ENCODE peak calls at places on chromosomes 3 and 15, in ten cellular contexts. One of them, this sample, is unnamed.

GRCh38 chr15:79769081-79769481 is 127.7 kb downstream of the MTHFS start:
- DNase-seq in tibial artery: no peak
- DNase-seq in stimulated activated CD4-positive, alpha-beta T cell treated with anti-CD3 and anti-CD28 coated beads, Interleukin-4, amount 100 ng/mL, for 1 hour: no peak
- DNase-seq in NCI-H187: no peak
- DNase-seq in T1000: no peak
- DNase-seq in activated T-cell treated with anti-CD3 and anti-CD28 coated beads for 1 hour: no peak
- DNase-seq in GM12892: no peak
- DNase-seq in smooth muscle cell of the brain vasculature: no peak
- DNase-seq in H54: no peak
- DNase-seq in foreskin fibroblast: peak
- DNase-seq in this sample: no peak

GRCh38 chr3:165210727-165211126 is 14.5 kb upstream of the SLITRK3 start:
- DNase-seq in tibial artery: no peak
- DNase-seq in stimulated activated CD4-positive, alpha-beta T cell treated with anti-CD3 and anti-CD28 coated beads, Interleukin-4, amount 100 ng/mL, for 1 hour: no peak
- DNase-seq in NCI-H187: no peak
- DNase-seq in T1000: no peak
- DNase-seq in activated T-cell treated with anti-CD3 and anti-CD28 coated beads for 1 hour: no peak
- DNase-seq in GM12892: no peak
- DNase-seq in smooth muscle cell of the brain vasculature: no peak
- DNase-seq in H54: no peak
- DNase-seq in foreskin fibroblast: no peak
- DNase-seq in this sample: no peak

GRCh38 chr3:101340591-101340990 is 20.2 kb upstream of the IMPG2 start:
- DNase-seq in tibial artery: no peak
- DNase-seq in stimulated activated CD4-positive, alpha-beta T cell treated with anti-CD3 and anti-CD28 coated beads, Interleukin-4, amount 100 ng/mL, for 1 hour: no peak
- DNase-seq in NCI-H187: no peak
- DNase-seq in T1000: no peak
- DNase-seq in activated T-cell treated with anti-CD3 and anti-CD28 coated beads for 1 hour: no peak
- DNase-seq in GM12892: no peak
- DNase-seq in smooth muscle cell of the brain vasculature: no peak
- DNase-seq in H54: no peak
- DNase-seq in foreskin fibroblast: peak
- DNase-seq in this sample: no peak

GRCh38 chr15:83775738-83776137 is 121.8 kb downstream of the ADAMTSL3 start:
- DNase-seq in tibial artery: no peak
- DNase-seq in stimulated activated CD4-positive, alpha-beta T cell treated with anti-CD3 and anti-CD28 coated beads, Interleukin-4, amount 100 ng/mL, for 1 hour: no peak
- DNase-seq in NCI-H187: no peak
- DNase-seq in T1000: no peak
- DNase-seq in activated T-cell treated with anti-CD3 and anti-CD28 coated beads for 1 hour: no peak
- DNase-seq in GM12892: no peak
- DNase-seq in smooth muscle cell of the brain vasculature: no peak
- DNase-seq in H54: no peak
- DNase-seq in foreskin fibroblast: no peak
- DNase-seq in this sample: no peak

GRCh38 chr3:12501360-12502020 is 17.2 kb downstream of the TSEN2 start:
- DNase-seq in tibial artery: no peak
- DNase-seq in stimulated activated CD4-positive, alpha-beta T cell treated with anti-CD3 and anti-CD28 coated beads, Interleukin-4, amount 100 ng/mL, for 1 hour: no peak
- DNase-seq in NCI-H187: no peak
- DNase-seq in T1000: no peak
- DNase-seq in activated T-cell treated with anti-CD3 and anti-CD28 coated beads for 1 hour: no peak
- DNase-seq in GM12892: no peak
- DNase-seq in smooth muscle cell of the brain vasculature: no peak
- DNase-seq in H54: no peak
- DNase-seq in foreskin fibroblast: peak
- DNase-seq in this sample: no peak

GRCh38 chr3:87125116-87125515 is 102.0 kb upstream of the CHMP2B start:
- DNase-seq in tibial artery: no peak
- DNase-seq in stimulated activated CD4-positive, alpha-beta T cell treated with anti-CD3 and anti-CD28 coated beads, Interleukin-4, amount 100 ng/mL, for 1 hour: no peak
- DNase-seq in NCI-H187: no peak
- DNase-seq in T1000: no peak
- DNase-seq in activated T-cell treated with anti-CD3 and anti-CD28 coated beads for 1 hour: no peak
- DNase-seq in GM12892: no peak
- DNase-seq in smooth muscle cell of the brain vasculature: no peak
- DNase-seq in H54: no peak
- DNase-seq in foreskin fibroblast: no peak
- DNase-seq in this sample: no peak

GRCh38 chr15:36108539-36108938 is 470.9 kb upstream of the CDIN1 start:
- DNase-seq in tibial artery: no peak
- DNase-seq in stimulated activated CD4-positive, alpha-beta T cell treated with anti-CD3 and anti-CD28 coated beads, Interleukin-4, amount 100 ng/mL, for 1 hour: no peak
- DNase-seq in NCI-H187: no peak
- DNase-seq in T1000: no peak
- DNase-seq in activated T-cell treated with anti-CD3 and anti-CD28 coated beads for 1 hour: no peak
- DNase-seq in GM12892: no peak
- DNase-seq in smooth muscle cell of the brain vasculature: no peak
- DNase-seq in H54: no peak
- DNase-seq in foreskin fibroblast: no peak
- DNase-seq in this sample: no peak

GRCh38 chr15:64522226-64522823 is 61.9 kb downstream of the ZNF609 start:
- DNase-seq in tibial artery: no peak
- DNase-seq in stimulated activated CD4-positive, alpha-beta T cell treated with anti-CD3 and anti-CD28 coated beads, Interleukin-4, amount 100 ng/mL, for 1 hour: no peak
- DNase-seq in NCI-H187: no peak
- DNase-seq in T1000: no peak
- DNase-seq in activated T-cell treated with anti-CD3 and anti-CD28 coated beads for 1 hour: no peak
- DNase-seq in GM12892: no peak
- DNase-seq in smooth muscle cell of the brain vasculature: no peak
- DNase-seq in H54: no peak
- DNase-seq in foreskin fibroblast: no peak
- DNase-seq in this sample: no peak

GRCh38 chr15:68432665-68433064 is 702 bp upstream of the ITGA11 start:
- DNase-seq in tibial artery: peak
- DNase-seq in stimulated activated CD4-positive, alpha-beta T cell treated with anti-CD3 and anti-CD28 coated beads, Interleukin-4, amount 100 ng/mL, for 1 hour: no peak
- DNase-seq in NCI-H187: no peak
- DNase-seq in T1000: no peak
- DNase-seq in activated T-cell treated with anti-CD3 and anti-CD28 coated beads for 1 hour: no peak
- DNase-seq in GM12892: no peak
- DNase-seq in smooth muscle cell of the brain vasculature: no peak
- DNase-seq in H54: no peak
- DNase-seq in foreskin fibroblast: no peak
- DNase-seq in this sample: no peak

GRCh38 chr3:98966862-98967554 is 65.5 kb upstream of the DCBLD2 start:
- DNase-seq in tibial artery: no peak
- DNase-seq in stimulated activated CD4-positive, alpha-beta T cell treated with anti-CD3 and anti-CD28 coated beads, Interleukin-4, amount 100 ng/mL, for 1 hour: no peak
- DNase-seq in NCI-H187: no peak
- DNase-seq in T1000: no peak
- DNase-seq in activated T-cell treated with anti-CD3 and anti-CD28 coated beads for 1 hour: no peak
- DNase-seq in GM12892: no peak
- DNase-seq in smooth muscle cell of the brain vasculature: no peak
- DNase-seq in H54: no peak
- DNase-seq in foreskin fibroblast: peak
- DNase-seq in this sample: no peak

GRCh38 chr3:71131893-71132314 is 451.6 kb downstream of the FOXP1 start:
- DNase-seq in tibial artery: no peak
- DNase-seq in stimulated activated CD4-positive, alpha-beta T cell treated with anti-CD3 and anti-CD28 coated beads, Interleukin-4, amount 100 ng/mL, for 1 hour: no peak
- DNase-seq in NCI-H187: no peak
- DNase-seq in T1000: no peak
- DNase-seq in activated T-cell treated with anti-CD3 and anti-CD28 coated beads for 1 hour: no peak
- DNase-seq in GM12892: no peak
- DNase-seq in smooth muscle cell of the brain vasculature: no peak
- DNase-seq in H54: no peak
- DNase-seq in foreskin fibroblast: no peak
- DNase-seq in this sample: no peak

GRCh38 chr15:76517910-76518309 is 181.3 kb downstream of the ISL2 start:
- DNase-seq in tibial artery: no peak
- DNase-seq in stimulated activated CD4-positive, alpha-beta T cell treated with anti-CD3 and anti-CD28 coated beads, Interleukin-4, amount 100 ng/mL, for 1 hour: no peak
- DNase-seq in NCI-H187: no peak
- DNase-seq in T1000: no peak
- DNase-seq in activated T-cell treated with anti-CD3 and anti-CD28 coated beads for 1 hour: no peak
- DNase-seq in GM12892: no peak
- DNase-seq in smooth muscle cell of the brain vasculature: peak
- DNase-seq in H54: no peak
- DNase-seq in foreskin fibroblast: no peak
- DNase-seq in this sample: no peak

GRCh38 chr15:89370120-89371077 is 35.8 kb upstream of the POLG start:
- DNase-seq in tibial artery: no peak
- DNase-seq in stimulated activated CD4-positive, alpha-beta T cell treated with anti-CD3 and anti-CD28 coated beads, Interleukin-4, amount 100 ng/mL, for 1 hour: no peak
- DNase-seq in NCI-H187: no peak
- DNase-seq in T1000: no peak
- DNase-seq in activated T-cell treated with anti-CD3 and anti-CD28 coated beads for 1 hour: no peak
- DNase-seq in GM12892: no peak
- DNase-seq in smooth muscle cell of the brain vasculature: no peak
- DNase-seq in H54: no peak
- DNase-seq in foreskin fibroblast: no peak
- DNase-seq in this sample: no peak

GRCh38 chr3:169090559-169090958 is 573.0 kb downstream of the MECOM start:
- DNase-seq in tibial artery: no peak
- DNase-seq in stimulated activated CD4-positive, alpha-beta T cell treated with anti-CD3 and anti-CD28 coated beads, Interleukin-4, amount 100 ng/mL, for 1 hour: no peak
- DNase-seq in NCI-H187: no peak
- DNase-seq in T1000: no peak
- DNase-seq in activated T-cell treated with anti-CD3 and anti-CD28 coated beads for 1 hour: no peak
- DNase-seq in GM12892: no peak
- DNase-seq in smooth muscle cell of the brain vasculature: no peak
- DNase-seq in H54: no peak
- DNase-seq in foreskin fibroblast: no peak
- DNase-seq in this sample: no peak

GRCh38 chr15:31274496-31275330 is 51.9 kb upstream of the KLF13 start:
- DNase-seq in tibial artery: peak
- DNase-seq in stimulated activated CD4-positive, alpha-beta T cell treated with anti-CD3 and anti-CD28 coated beads, Interleukin-4, amount 100 ng/mL, for 1 hour: no peak
- DNase-seq in NCI-H187: no peak
- DNase-seq in T1000: no peak
- DNase-seq in activated T-cell treated with anti-CD3 and anti-CD28 coated beads for 1 hour: no peak
- DNase-seq in GM12892: no peak
- DNase-seq in smooth muscle cell of the brain vasculature: peak
- DNase-seq in H54: no peak
- DNase-seq in foreskin fibroblast: no peak
- DNase-seq in this sample: peak